ENCODE peak calls at places on chromosome 22, in eight cellular contexts. One of them, this sample, is unnamed.
A peak's percentile ranks its signal among the peaks of the same experiment; 100 is the strongest.

GRCh38 chr22:19880786-19881569 is 26.3 kb upstream of the GNB1L start:
- DNase-seq in CD8-positive, alpha-beta T cell: no peak
- DNase-seq in DND-41: no peak
- DNase-seq in MM.1S: no peak
- DNase-seq in body of pancreas: peak; percentile 35
- DNase-seq in lung: peak; percentile 47
- DNase-seq in left ventricle myocardium inferior: peak; percentile 64
- DNase-seq in cardiac muscle cell: peak; percentile 96
- DNase-seq in this sample: no peak

GRCh38 chr22:43862074-43862881 is at the start of gene SULT4A1:
- DNase-seq in CD8-positive, alpha-beta T cell: no peak
- DNase-seq in DND-41: no peak
- DNase-seq in MM.1S: no peak
- DNase-seq in body of pancreas: peak; percentile 13
- DNase-seq in lung: no peak
- DNase-seq in left ventricle myocardium inferior: no peak
- DNase-seq in cardiac muscle cell: peak; percentile 63
- DNase-seq in this sample: no peak

GRCh38 chr22:19984201-19984753 is 32.3 kb downstream of the ARVCF start:
- DNase-seq in CD8-positive, alpha-beta T cell: peak; percentile 16
- DNase-seq in DND-41: no peak
- DNase-seq in MM.1S: peak; percentile 26
- DNase-seq in body of pancreas: peak; percentile 55
- DNase-seq in lung: no peak
- DNase-seq in left ventricle myocardium inferior: peak; percentile 71
- DNase-seq in cardiac muscle cell: no peak
- DNase-seq in this sample: no peak

GRCh38 chr22:31218565-31219262 is 6.6 kb downstream of the LIMK2 start:
- DNase-seq in CD8-positive, alpha-beta T cell: no peak
- DNase-seq in DND-41: no peak
- DNase-seq in MM.1S: no peak
- DNase-seq in body of pancreas: no peak
- DNase-seq in lung: no peak
- DNase-seq in left ventricle myocardium inferior: no peak
- DNase-seq in cardiac muscle cell: no peak
- DNase-seq in this sample: no peak

GRCh38 chr22:17912942-17913704 is 111.2 kb downstream of the MICAL3 start:
- DNase-seq in CD8-positive, alpha-beta T cell: no peak
- DNase-seq in DND-41: no peak
- DNase-seq in MM.1S: no peak
- DNase-seq in body of pancreas: no peak
- DNase-seq in lung: no peak
- DNase-seq in left ventricle myocardium inferior: no peak
- DNase-seq in cardiac muscle cell: no peak
- DNase-seq in this sample: no peak

GRCh38 chr22:38843716-38844660 is at the start of gene NPTXR:
- DNase-seq in CD8-positive, alpha-beta T cell: peak; percentile 30
- DNase-seq in DND-41: peak; percentile 25
- DNase-seq in MM.1S: no peak
- DNase-seq in body of pancreas: peak; percentile 72
- DNase-seq in lung: no peak
- DNase-seq in left ventricle myocardium inferior: peak; percentile 54
- DNase-seq in cardiac muscle cell: peak; percentile 43
- DNase-seq in this sample: peak; percentile 62

GRCh38 chr22:20438678-20439492 is 1.3 kb upstream of the SCARF2 start:
- DNase-seq in CD8-positive, alpha-beta T cell: no peak
- DNase-seq in DND-41: no peak
- DNase-seq in MM.1S: no peak
- DNase-seq in body of pancreas: no peak
- DNase-seq in lung: no peak
- DNase-seq in left ventricle myocardium inferior: no peak
- DNase-seq in cardiac muscle cell: no peak
- DNase-seq in this sample: no peak

GRCh38 chr22:29165336-29166060 is 40.2 kb upstream of the EMID1 start:
- DNase-seq in CD8-positive, alpha-beta T cell: no peak
- DNase-seq in DND-41: no peak
- DNase-seq in MM.1S: no peak
- DNase-seq in body of pancreas: no peak
- DNase-seq in lung: no peak
- DNase-seq in left ventricle myocardium inferior: no peak
- DNase-seq in cardiac muscle cell: no peak
- DNase-seq in this sample: no peak

GRCh38 chr22:49967333-49968241 is 7.0 kb downstream of the PIM3 start:
- DNase-seq in CD8-positive, alpha-beta T cell: peak; percentile 21
- DNase-seq in DND-41: peak; percentile 7
- DNase-seq in MM.1S: peak; percentile 5
- DNase-seq in body of pancreas: peak; percentile 75
- DNase-seq in lung: peak; percentile 46
- DNase-seq in left ventricle myocardium inferior: peak; percentile 49
- DNase-seq in cardiac muscle cell: peak; percentile 60
- DNase-seq in this sample: peak; percentile 78

GRCh38 chr22:37581534-37581933 is 1.6 kb upstream of the LGALS2 start:
- DNase-seq in CD8-positive, alpha-beta T cell: no peak
- DNase-seq in DND-41: no peak
- DNase-seq in MM.1S: no peak
- DNase-seq in body of pancreas: peak; percentile 94
- DNase-seq in lung: peak; percentile 62
- DNase-seq in left ventricle myocardium inferior: peak; percentile 71
- DNase-seq in cardiac muscle cell: no peak
- DNase-seq in this sample: peak; percentile 95

GRCh38 chr22:34390400-34390799 is 470.1 kb upstream of the LARGE1 start:
- DNase-seq in CD8-positive, alpha-beta T cell: no peak
- DNase-seq in DND-41: no peak
- DNase-seq in MM.1S: no peak
- DNase-seq in body of pancreas: no peak
- DNase-seq in lung: no peak
- DNase-seq in left ventricle myocardium inferior: no peak
- DNase-seq in cardiac muscle cell: no peak
- DNase-seq in this sample: no peak

GRCh38 chr22:26792522-26792921 is 135.1 kb downstream of the MIAT start:
- DNase-seq in CD8-positive, alpha-beta T cell: no peak
- DNase-seq in DND-41: no peak
- DNase-seq in MM.1S: no peak
- DNase-seq in body of pancreas: no peak
- DNase-seq in lung: no peak
- DNase-seq in left ventricle myocardium inferior: no peak
- DNase-seq in cardiac muscle cell: no peak
- DNase-seq in this sample: no peak

GRCh38 chr22:37659066-37659896 is 758 bp downstream of the PDXP start:
- DNase-seq in CD8-positive, alpha-beta T cell: no peak
- DNase-seq in DND-41: peak; percentile 60
- DNase-seq in MM.1S: peak; percentile 33
- DNase-seq in body of pancreas: peak; percentile 61
- DNase-seq in lung: no peak
- DNase-seq in left ventricle myocardium inferior: no peak
- DNase-seq in cardiac muscle cell: no peak
- DNase-seq in this sample: no peak

GRCh38 chr22:28983788-28984441 is 77.7 kb downstream of the C22orf31 start:
- DNase-seq in CD8-positive, alpha-beta T cell: no peak
- DNase-seq in DND-41: no peak
- DNase-seq in MM.1S: no peak
- DNase-seq in body of pancreas: no peak
- DNase-seq in lung: peak; percentile 39
- DNase-seq in left ventricle myocardium inferior: no peak
- DNase-seq in cardiac muscle cell: peak; percentile 38
- DNase-seq in this sample: no peak

GRCh38 chr22:24697671-24698082 is 76.8 kb downstream of the PIWIL3 start:
- DNase-seq in CD8-positive, alpha-beta T cell: no peak
- DNase-seq in DND-41: peak; percentile 42
- DNase-seq in MM.1S: no peak
- DNase-seq in body of pancreas: peak; percentile 55
- DNase-seq in lung: peak; percentile 76
- DNase-seq in left ventricle myocardium inferior: peak; percentile 51
- DNase-seq in cardiac muscle cell: no peak
- DNase-seq in this sample: peak; percentile 79

DNA sequence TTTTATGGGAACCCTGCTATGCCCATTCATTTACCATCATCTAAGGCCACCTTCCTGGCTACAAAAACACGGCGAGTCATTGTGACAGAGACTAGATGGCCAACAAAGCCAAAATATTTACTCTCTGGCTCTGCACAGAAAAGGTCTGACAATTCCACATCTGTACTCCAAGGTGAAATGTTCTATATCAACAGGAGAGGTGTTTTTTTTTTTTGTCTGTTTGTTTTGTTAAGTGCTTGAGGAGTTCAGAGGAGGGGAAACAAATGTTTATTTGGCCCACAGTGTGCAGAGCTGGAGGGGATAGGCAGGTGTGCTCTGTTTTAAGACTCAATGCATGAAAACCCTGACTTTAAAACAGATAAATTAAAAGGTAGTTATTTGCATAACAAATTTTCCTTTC is 18.5 kb upstream of the TMA7B start:
- DNase-seq in CD8-positive, alpha-beta T cell: no peak
- DNase-seq in DND-41: no peak
- DNase-seq in MM.1S: no peak
- DNase-seq in body of pancreas: no peak
- DNase-seq in lung: no peak
- DNase-seq in left ventricle myocardium inferior: no peak
- DNase-seq in cardiac muscle cell: no peak
- DNase-seq in this sample: no peak
- H3K4me1 ChIP-seq in CD8-positive, alpha-beta T cell: peaks cover 98% of the 10 kb centered on the region
- H3K4me1 ChIP-seq in DND-41: peaks cover 55% of the 10 kb centered on the region
- H3K4me1 ChIP-seq in MM.1S: peaks cover under 1% of the 10 kb centered on the region
- H3K4me1 ChIP-seq in body of pancreas: peaks cover 8% of the 10 kb centered on the region
- H3K4me1 ChIP-seq in lung: peaks cover under 1% of the 10 kb centered on the region
- H3K4me1 ChIP-seq in left ventricle myocardium inferior: peaks cover 3% of the 10 kb centered on the region
- H3K4me1 ChIP-seq in cardiac muscle cell: peaks cover 16% of the 10 kb centered on the region
- H3K4me1 ChIP-seq in this sample: no peaks in the 10 kb centered on the region

GRCh38 chr22:45970709-45971388 is 6.1 kb downstream of the WNT7B start:
- DNase-seq in CD8-positive, alpha-beta T cell: no peak
- DNase-seq in DND-41: no peak
- DNase-seq in MM.1S: no peak
- DNase-seq in body of pancreas: no peak
- DNase-seq in lung: no peak
- DNase-seq in left ventricle myocardium inferior: no peak
- DNase-seq in cardiac muscle cell: peak; percentile 32
- DNase-seq in this sample: no peak
- TF ChIP-seq CTCF in CD8-positive, alpha-beta T cell: no peak
- TF ChIP-seq CTCF in DND-41: no peak
- TF ChIP-seq CTCF in MM.1S: no peak
- TF ChIP-seq CTCF in body of pancreas: no peak
- TF ChIP-seq CTCF in lung: no peak
- TF ChIP-seq CTCF in left ventricle myocardium inferior: no peak
- TF ChIP-seq CTCF in cardiac muscle cell: no peak
- TF ChIP-seq CTCF in this sample: no peak

GRCh38 chr22:47054231-47055072 is 292.0 kb downstream of the TBC1D22A start:
- DNase-seq in CD8-positive, alpha-beta T cell: no peak
- DNase-seq in DND-41: no peak
- DNase-seq in MM.1S: no peak
- DNase-seq in body of pancreas: no peak
- DNase-seq in lung: no peak
- DNase-seq in left ventricle myocardium inferior: no peak
- DNase-seq in cardiac muscle cell: no peak
- DNase-seq in this sample: no peak
- H3K4me3 ChIP-seq in CD8-positive, alpha-beta T cell: no peak overlapping the region
- H3K4me3 ChIP-seq in DND-41: no peak overlapping the region
- H3K4me3 ChIP-seq in MM.1S: no peak overlapping the region
- H3K4me3 ChIP-seq in body of pancreas: no peak overlapping the region
- H3K4me3 ChIP-seq in lung: no peak overlapping the region
- H3K4me3 ChIP-seq in left ventricle myocardium inferior: no peak overlapping the region
- H3K4me3 ChIP-seq in cardiac muscle cell: no peak overlapping the region
- H3K4me3 ChIP-seq in this sample: no peak overlapping the region

DNA sequence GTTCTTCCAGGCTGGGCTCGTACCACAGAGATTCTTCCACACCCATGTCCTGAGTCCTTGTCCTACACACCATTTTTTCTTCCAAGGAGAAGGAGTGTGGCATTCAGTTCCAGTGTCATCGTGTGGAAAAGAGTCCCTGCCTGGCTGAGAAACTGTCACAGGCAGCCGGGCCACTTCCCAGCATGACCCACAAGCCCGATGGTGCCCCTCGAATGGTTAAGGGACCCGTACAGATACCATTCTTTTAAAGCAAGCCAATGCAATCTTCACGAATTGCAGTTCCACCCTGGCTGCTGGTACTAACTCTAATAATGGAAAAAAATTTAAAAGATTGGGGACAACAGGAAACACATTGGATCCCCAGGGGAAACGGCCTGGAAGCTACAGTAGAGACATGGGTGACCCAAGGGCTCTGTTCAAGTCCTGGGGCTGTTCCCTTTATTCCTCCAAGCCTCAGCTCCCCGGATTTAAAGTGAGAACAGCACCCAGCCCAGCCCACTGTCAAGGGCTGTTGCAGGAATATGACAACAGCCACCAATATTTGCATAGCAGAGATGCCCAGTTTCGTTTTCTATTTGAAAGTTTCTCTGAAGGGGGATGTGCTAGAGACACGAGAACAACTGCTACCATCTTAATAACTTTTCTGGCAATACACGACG is 80.9 kb upstream of the WNT7B start:
- DNase-seq in CD8-positive, alpha-beta T cell: no peak
- DNase-seq in DND-41: peak; percentile 74
- DNase-seq in MM.1S: peak; percentile 89
- DNase-seq in body of pancreas: peak; percentile 80
- DNase-seq in lung: peak; percentile 63
- DNase-seq in left ventricle myocardium inferior: peak; percentile 44
- DNase-seq in cardiac muscle cell: peak; percentile 51
- DNase-seq in this sample: peak; percentile 57
- H3K4me1 ChIP-seq in CD8-positive, alpha-beta T cell: peaks cover 35% of the 10 kb centered on the region
- H3K4me1 ChIP-seq in DND-41: peaks cover 55% of the 10 kb centered on the region
- H3K4me1 ChIP-seq in MM.1S: peaks cover 31% of the 10 kb centered on the region
- H3K4me1 ChIP-seq in body of pancreas: peaks cover 82% of the 10 kb centered on the region
- H3K4me1 ChIP-seq in lung: peaks cover 22% of the 10 kb centered on the region
- H3K4me1 ChIP-seq in left ventricle myocardium inferior: peaks cover 94% of the 10 kb centered on the region
- H3K4me1 ChIP-seq in cardiac muscle cell: no peaks in the 10 kb centered on the region
- H3K4me1 ChIP-seq in this sample: peaks cover 80% of the 10 kb centered on the region

GRCh38 chr22:42335839-42336378 is 65.5 kb upstream of the TCF20 start:
- DNase-seq in CD8-positive, alpha-beta T cell: no peak
- DNase-seq in DND-41: no peak
- DNase-seq in MM.1S: no peak
- DNase-seq in body of pancreas: peak; percentile 17
- DNase-seq in lung: no peak
- DNase-seq in left ventricle myocardium inferior: no peak
- DNase-seq in cardiac muscle cell: no peak
- DNase-seq in this sample: no peak

GRCh38 chr22:42336527-42337227 is 66.2 kb upstream of the TCF20 start:
- DNase-seq in CD8-positive, alpha-beta T cell: no peak
- DNase-seq in DND-41: no peak
- DNase-seq in MM.1S: no peak
- DNase-seq in body of pancreas: no peak
- DNase-seq in lung: no peak
- DNase-seq in left ventricle myocardium inferior: no peak
- DNase-seq in cardiac muscle cell: no peak
- DNase-seq in this sample: no peak

GRCh38 chr22:42338502-42338901 is 68.0 kb upstream of the TCF20 start:
- DNase-seq in CD8-positive, alpha-beta T cell: no peak
- DNase-seq in DND-41: no peak
- DNase-seq in MM.1S: no peak
- DNase-seq in body of pancreas: no peak
- DNase-seq in lung: no peak
- DNase-seq in left ventricle myocardium inferior: no peak
- DNase-seq in cardiac muscle cell: no peak
- DNase-seq in this sample: no peak

GRCh38 chr22:42334875-42335512 is 64.5 kb upstream of the TCF20 start:
- DNase-seq in CD8-positive, alpha-beta T cell: no peak
- DNase-seq in DND-41: no peak
- DNase-seq in MM.1S: no peak
- DNase-seq in body of pancreas: no peak
- DNase-seq in lung: no peak
- DNase-seq in left ventricle myocardium inferior: no peak
- DNase-seq in cardiac muscle cell: no peak
- DNase-seq in this sample: no peak

GRCh38 chr22:42337356-42337755 is 66.9 kb upstream of the TCF20 start:
- DNase-seq in CD8-positive, alpha-beta T cell: no peak
- DNase-seq in DND-41: no peak
- DNase-seq in MM.1S: no peak
- DNase-seq in body of pancreas: no peak
- DNase-seq in lung: no peak
- DNase-seq in left ventricle myocardium inferior: no peak
- DNase-seq in cardiac muscle cell: no peak
- DNase-seq in this sample: no peak
- TF ChIP-seq CTCF in CD8-positive, alpha-beta T cell: no peak
- TF ChIP-seq CTCF in DND-41: no peak
- TF ChIP-seq CTCF in MM.1S: no peak
- TF ChIP-seq CTCF in body of pancreas: no peak
- TF ChIP-seq CTCF in lung: no peak
- TF ChIP-seq CTCF in left ventricle myocardium inferior: no peak
- TF ChIP-seq CTCF in cardiac muscle cell: no peak
- TF ChIP-seq CTCF in this sample: no peak

This sample was measured in stomach.